ENCODE peak calls at places on chromosomes 3 and 15, in five cellular contexts. E is stimulated activated effector memory CD8-positive, alpha-beta T cell treated with anti-CD3 and anti-CD28 coated beads, Interleukin-12 subunit alpha, Interleukin-12 subunit beta, amount 100 ng/mL, for 72 hours; D is HEK293T; Q is NCI-H146; W is cardiac muscle cell. S is an unnamed sample.

GRCh38 chr15:83682476-83683162 is 28.7 kb downstream of the ADAMTSL3 start:
- DNase-seq in W (no peak), Q (no peak), D (no peak), E (no peak), S (no peak)

GRCh38 chr3:42371776-42372175 is 38.6 kb downstream of the LYZL4 start:
- DNase-seq in D (no peak), W (no peak), Q (no peak), E (no peak), S (no peak)

GRCh38 chr3:158696618-158697017 is 24.2 kb upstream of the LXN start:
- DNase-seq in E (no peak), D (no peak), Q (no peak), W (peak), S (no peak)

GRCh38 chr3:122030381-122031122 is 8.5 kb upstream of the ILDR1 start:
- DNase-seq in D (no peak), W (peak), Q (no peak), E (no peak), S (peak)

GRCh38 chr3:13543251-13543650 is 5.7 kb upstream of the FBLN2 start:
- DNase-seq in D (no peak), E (no peak), W (peak), Q (no peak), S (no peak)

GRCh38 chr3:128761392-128761791 is 35.4 kb downstream of the RAB7A start:
- DNase-seq in D (no peak), E (no peak), W (no peak), Q (no peak), S (no peak)

GRCh38 chr3:41317718-41318117 is 118.4 kb downstream of the CTNNB1 start:
- DNase-seq in Q (no peak), E (no peak), D (no peak), W (peak), S (no peak)

GRCh38 chr3:112345681-112346080 is 12.7 kb downstream of the CD200 start:
- DNase-seq in Q (no peak), E (no peak), W (no peak), D (no peak), S (no peak)

GRCh38 chr3:65028024-65028423 is 340.2 kb upstream of the ADAMTS9 start:
- DNase-seq in D (no peak), E (no peak), W (no peak), Q (no peak), S (no peak)

GRCh38 chr15:90839187-90840071 is 29.0 kb upstream of the FURIN start:
- DNase-seq in D (no peak), W (peak), Q (peak), E (no peak), S (no peak)

GRCh38 chr3:140233702-140234101 is 298.7 kb downstream of the CLSTN2 start:
- DNase-seq in Q (no peak), E (no peak), W (no peak), D (no peak), S (no peak)

GRCh38 chr3:194306109-194306686 is 44.9 kb downstream of the CPN2 start:
- DNase-seq in E (no peak), W (no peak), D (no peak), Q (peak), S (no peak)

GRCh38 chr3:16309558-16309957 is 44.5 kb downstream of the OXNAD1 start:
- DNase-seq in Q (no peak), W (peak), D (no peak), E (no peak), S (no peak)

GRCh38 chr3:195906865-195907729 is 1.3 kb downstream of the TNK2 start:
- DNase-seq in Q (no peak), E (peak), W (no peak), D (no peak), S (peak)

GRCh38 chr3:127899769-127900168 is 15.3 kb upstream of the KBTBD12 start:
- DNase-seq in Q (no peak), D (no peak), W (no peak), E (no peak), S (no peak)

GRCh38 chr15:46416544-46416943 is 781.7 kb downstream of the SQOR start:
- DNase-seq in E (no peak), W (peak), D (no peak), Q (no peak), S (no peak)

GRCh38 chr15:46654993-46655392 is 1020.2 kb downstream of the SQOR start:
- DNase-seq in E (no peak), W (no peak), Q (no peak), D (no peak), S (no peak)

GRCh38 chr3:30188713-30189112 is 417.7 kb upstream of the TGFBR2 start:
- DNase-seq in W (no peak), D (no peak), E (no peak), Q (peak), S (no peak)

GRCh38 chr15:79166311-79166955 is 75.9 kb upstream of the RASGRF1 start:
- DNase-seq in W (no peak), Q (peak), D (no peak), E (no peak), S (no peak)

GRCh38 chr15:22808240-22808639 is 21.8 kb downstream of the NIPA1 start:
- DNase-seq in W (no peak), Q (no peak), E (no peak), D (no peak), S (no peak)

GRCh38 chr15:69568621-69569020 is 116.0 kb downstream of the RPLP1 start:
- DNase-seq in Q (no peak), D (no peak), W (peak), E (no peak), S (no peak)

S was measured in NK-92 treated with Interleukin-12 subunit alpha and Interleukin-12 subunit beta, amount 100 ng/mL, for 24 hours.